ENCODE peak calls at places on chromosomes 7 and 10, in six cellular contexts. V, K, J, Z, M and X are unnamed samples.

GRCh38 chr7:147894271-147894670 is 696.3 kb upstream of the C7orf33 start:
- DNase-seq in K (no peak), J (no peak), Z (no peak), M (no peak), V (no peak), X (no peak)

GRCh38 chr7:985915-986741 is 3.1 kb downstream of the CYP2W1 start:
- DNase-seq in Z (no peak), J (no peak), V (no peak), M (peak), K (peak), X (no peak)

GRCh38 chr7:114823290-114823689 is 98.6 kb upstream of the MDFIC start:
- DNase-seq in K (no peak), M (peak), V (no peak), J (no peak), Z (no peak), X (no peak)

GRCh38 chr10:127755758-127756157 is 18.8 kb downstream of the FOXI2 start:
- DNase-seq in V (peak), Z (no peak), K (no peak), M (no peak), J (peak), X (no peak)

GRCh38 chr10:37403776-37404175 is 278.4 kb downstream of the ANKRD30A start:
- DNase-seq in Z (no peak), M (no peak), V (no peak), J (no peak), K (no peak), X (no peak)

GRCh38 chr7:117673367-117673766 is 193.5 kb downstream of the CFTR start:
- DNase-seq in K (peak), Z (no peak), J (peak), M (no peak), V (peak), X (peak)

GRCh38 chr7:133698127-133698526 is 429.0 kb upstream of the LRGUK start:
- DNase-seq in V (no peak), Z (no peak), K (no peak), M (peak), J (no peak), X (no peak)

GRCh38 chr10:99895867-99896266 is 113.4 kb downstream of the ABCC2 start:
- DNase-seq in V (no peak), K (no peak), M (no peak), Z (no peak), J (no peak), X (no peak)

GRCh38 chr10:6665847-6666246 is 85.8 kb upstream of the PRKCQ start:
- DNase-seq in M (no peak), Z (no peak), K (no peak), J (no peak), V (no peak), X (no peak)

GRCh38 chr10:115827180-115827579 is 445.8 kb downstream of the GFRA1 start:
- DNase-seq in Z (no peak), M (peak), K (no peak), J (no peak), V (no peak), X (no peak)

GRCh38 chr7:26202019-26202985 is 757 bp downstream of the CBX3 start:
- DNase-seq in Z (peak), J (peak), V (peak), M (no peak), K (peak), X (no peak)

GRCh38 chr10:75231672-75232581 is 3.8 kb downstream of the COMTD1 start:
- DNase-seq in V (no peak), J (no peak), M (no peak), K (no peak), Z (no peak), X (no peak)
- TF ChIP-seq POLR2A in V (no peak), J (no peak), M (peak), K (no peak), Z (no peak), X (no peak)

DNA sequence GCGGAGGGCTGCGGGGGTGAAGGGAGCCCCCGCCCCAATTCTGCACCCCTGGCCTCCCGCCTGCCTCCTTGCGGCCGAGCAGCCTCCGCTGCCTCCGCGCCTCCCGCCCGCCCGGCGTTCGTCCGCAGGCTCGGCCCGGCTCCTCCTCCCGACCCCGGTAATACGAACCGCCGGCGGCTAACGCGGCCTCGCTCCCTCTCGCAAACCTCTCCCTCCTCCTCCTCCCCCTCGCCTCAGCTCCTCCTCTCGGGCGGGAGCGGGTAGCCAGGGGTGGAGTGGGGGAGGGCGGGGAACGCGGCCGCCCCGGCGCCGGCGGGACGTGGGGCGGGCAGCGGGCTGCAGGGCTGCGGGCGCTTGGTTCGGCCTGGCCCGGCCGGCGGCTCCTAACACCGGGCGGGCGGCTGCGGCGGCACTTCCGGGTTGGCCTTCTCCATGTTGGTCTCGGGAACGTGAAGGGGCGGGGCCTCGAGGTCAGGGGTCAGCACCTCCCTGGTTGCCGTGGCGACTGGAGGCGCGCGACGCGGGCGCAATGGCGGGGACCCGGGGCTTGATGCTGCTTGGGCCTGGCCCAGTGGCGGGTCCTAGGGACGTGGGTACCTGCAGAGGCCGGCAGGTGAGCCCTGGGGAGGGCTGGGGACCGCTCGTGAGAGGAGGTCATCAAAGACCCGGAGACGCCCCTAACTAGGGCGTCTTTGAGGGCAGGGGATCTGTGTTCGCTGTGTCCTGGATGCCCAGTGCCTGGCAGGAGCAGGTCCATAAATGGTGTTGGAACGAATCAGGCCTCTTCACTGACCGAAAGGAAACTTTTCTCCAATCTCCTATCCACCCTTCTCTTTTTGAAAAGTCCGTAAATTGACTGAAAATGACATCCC is at the start of gene RAB11FIP2:
- DNase-seq in V (peak), J (peak), Z (peak), K (peak), M (peak), X (peak)
- TF ChIP-seq POLR2A in V (peak), J (peak), Z (peak), K (no peak), M (no peak), X (peak)

GRCh38 chr10:101353692-101354583 is at the start of gene BTRC:
- DNase-seq in K (peak), M (peak), Z (peak), V (peak), J (peak), X (peak)
- TF ChIP-seq POLR2A in K (peak), M (peak), Z (no peak), V (peak), J (peak), X (peak)

DNA sequence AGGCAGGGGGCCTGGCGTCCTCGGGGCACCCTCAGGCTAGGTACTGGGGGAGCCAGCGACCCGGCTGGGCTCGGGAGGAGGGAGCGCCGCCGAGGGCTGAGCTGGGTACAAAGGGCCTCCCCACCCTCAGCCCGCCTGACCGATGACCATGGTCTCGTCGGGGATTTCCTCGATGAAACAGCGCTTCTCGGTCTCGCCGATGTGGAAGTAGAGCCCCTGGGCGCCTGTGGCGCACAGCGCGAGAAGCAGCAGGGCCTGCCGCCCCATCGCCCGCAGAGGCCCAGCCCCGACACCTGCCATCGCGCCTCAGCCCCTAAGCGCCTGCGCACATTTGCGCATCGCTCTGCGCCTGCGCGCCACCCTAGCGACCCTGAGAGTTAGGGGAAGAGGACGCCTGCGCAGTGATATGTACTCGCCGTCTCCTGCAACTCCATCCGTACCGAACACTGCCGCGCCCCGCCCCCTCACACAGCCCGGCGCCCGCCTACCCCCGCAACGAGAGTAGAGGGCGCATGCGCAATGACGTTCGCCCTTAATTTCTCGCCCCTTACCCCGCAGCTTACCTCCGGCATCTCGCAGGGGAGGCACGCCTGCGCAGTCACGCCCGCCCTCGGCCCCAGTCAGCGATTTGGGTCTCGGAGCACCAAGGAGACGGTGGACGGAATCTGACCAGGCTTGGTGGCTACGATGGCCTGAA is at the start of gene TMED4:
- DNase-seq in V (peak), K (peak), M (peak), J (peak), Z (peak), X (peak)
- TF ChIP-seq POLR2A in V (peak), K (peak), M (peak), J (peak), Z (peak), X (peak)

DNA sequence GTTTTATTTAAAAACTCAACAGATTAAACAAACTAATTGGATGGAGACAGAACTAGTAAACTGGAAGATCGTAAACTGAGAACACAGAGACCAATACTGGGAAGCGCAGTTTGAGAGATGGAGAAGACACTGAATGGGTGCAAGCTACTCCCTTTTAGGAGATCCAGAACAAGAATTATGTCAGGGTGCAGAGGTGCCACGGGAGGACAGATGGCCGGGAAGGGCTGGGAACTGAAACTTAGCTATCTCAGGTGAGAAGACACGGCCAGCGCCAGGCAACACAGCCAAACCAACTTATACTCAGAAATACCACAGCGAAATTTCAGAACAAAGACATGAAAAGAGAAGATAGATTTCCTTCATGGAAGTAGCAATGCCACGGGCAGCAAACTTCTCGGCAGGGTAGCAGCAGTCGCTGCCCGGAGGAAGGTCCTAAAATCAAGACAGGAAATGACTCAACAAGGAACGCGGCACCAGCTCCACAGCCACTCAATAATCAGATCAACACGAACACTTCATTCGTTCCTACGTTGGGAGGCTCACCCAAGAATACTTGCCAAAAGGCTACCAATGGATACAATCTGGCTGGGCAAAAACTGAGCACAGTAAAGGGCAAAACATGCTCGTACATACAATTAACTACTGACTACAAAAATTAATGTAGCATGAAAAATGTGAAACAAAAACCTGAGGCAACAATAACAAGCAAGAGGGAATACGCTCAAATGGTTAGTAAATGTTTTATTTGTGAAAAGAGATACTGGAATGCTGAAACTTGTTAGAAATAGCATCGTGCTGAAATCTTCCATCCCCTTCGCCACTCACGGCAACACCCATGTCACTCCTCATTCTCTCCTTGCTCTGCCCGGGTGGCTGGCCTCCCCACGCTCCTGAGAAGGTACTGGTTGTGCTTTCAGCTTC is 2.2 kb upstream of the LRRC27 start:
- DNase-seq in J (no peak), V (peak), M (peak), K (peak), Z (no peak), X (no peak)
- TF ChIP-seq POLR2A in J (no peak), V (peak), M (no peak), K (no peak), Z (no peak), X (no peak)